ENCODE peak calls at places on chromosomes 6 and 20, in five cellular contexts. O is AG04450, F is EH, I is transverse colon, A is sigmoid colon. T is an unnamed sample.

GRCh38 chr6:158850807-158851115 is 31.6 kb upstream of the EZR start:
- DNase-seq in A (no peak), O (no peak), F (peak), I (no peak), T (peak)

GRCh38 chr6:35057449-35058030 is 83.6 kb downstream of the TCP11 start:
- DNase-seq in F (no peak), O (no peak), I (no peak), A (no peak), T (no peak)

GRCh38 chr20:50325651-50326050 is 135.0 kb downstream of the CEBPB start:
- DNase-seq in F (no peak), O (no peak), A (peak), I (no peak), T (peak)

GRCh38 chr6:27208042-27208441 is 39.5 kb upstream of the PRSS16 start:
- DNase-seq in F (no peak), O (no peak), I (no peak), A (no peak), T (no peak)

GRCh38 chr20:45318386-45318939 is 10.4 kb upstream of the MATN4 start:
- DNase-seq in A (no peak), F (no peak), O (no peak), I (no peak), T (no peak)

GRCh38 chr20:43379239-43379917 is 78.3 kb upstream of the SRSF6 start:
- DNase-seq in I (no peak), A (no peak), F (peak), O (peak), T (peak)

GRCh38 chr6:167238694-167239467 is 52.2 kb upstream of the UNC93A start:
- DNase-seq in F (no peak), A (no peak), O (no peak), I (no peak), T (no peak)

GRCh38 chr6:116070990-116071389 is 10.3 kb upstream of the FRK start:
- DNase-seq in F (no peak), O (no peak), A (no peak), I (no peak), T (no peak)

GRCh38 chr6:31272431-31272830 is 539 bp upstream of the HLA-C start:
- DNase-seq in A (no peak), O (no peak), F (peak), I (no peak), T (peak)

GRCh38 chr20:56925696-56926101 is 296.6 kb downstream of the TFAP2C start:
- DNase-seq in O (no peak), I (no peak), A (peak), F (no peak), T (peak)

GRCh38 chr6:81762132-81762531 is 9.7 kb upstream of the TENT5A start:
- DNase-seq in I (no peak), O (no peak), A (no peak), F (peak), T (peak)

GRCh38 chr6:145272246-145272645 is 463.1 kb downstream of the EPM2A start:
- DNase-seq in I (no peak), O (no peak), A (no peak), F (no peak), T (no peak)

T was measured in RPMI7951.